ENCODE peak calls at places on chromosomes 11 and 22, in four cellular contexts. One of them, this sample, is unnamed.

GRCh38 chr11:66337103-66337899 is 1.1 kb upstream of the RIN1 start:
- DNase-seq in K562: no peak
- DNase-seq in HFFc6: peak
- DNase-seq in stimulated activated CD4-positive, alpha-beta T cell treated with anti-CD3 and anti-CD28 coated beads, Interleukin-4, amount 100 ng/mL, for 4 hours: no peak
- DNase-seq in this sample: no peak

GRCh38 chr11:126152152-126152551 is 59.3 kb downstream of the RPUSD4 start:
- DNase-seq in HFFc6: no peak
- DNase-seq in stimulated activated CD4-positive, alpha-beta T cell treated with anti-CD3 and anti-CD28 coated beads, Interleukin-4, amount 100 ng/mL, for 4 hours: no peak
- DNase-seq in K562: no peak
- DNase-seq in this sample: no peak

GRCh38 chr11:9214765-9215164 is 50.4 kb downstream of the DENND5A start:
- DNase-seq in K562: peak
- DNase-seq in HFFc6: peak
- DNase-seq in stimulated activated CD4-positive, alpha-beta T cell treated with anti-CD3 and anti-CD28 coated beads, Interleukin-4, amount 100 ng/mL, for 4 hours: no peak
- DNase-seq in this sample: no peak

GRCh38 chr11:10317281-10317755 is 12.4 kb downstream of the ADM start:
- DNase-seq in K562: no peak
- DNase-seq in stimulated activated CD4-positive, alpha-beta T cell treated with anti-CD3 and anti-CD28 coated beads, Interleukin-4, amount 100 ng/mL, for 4 hours: no peak
- DNase-seq in HFFc6: no peak
- DNase-seq in this sample: no peak

GRCh38 chr11:64331569-64332371 is 8.2 kb upstream of the CCDC88B start:
- DNase-seq in stimulated activated CD4-positive, alpha-beta T cell treated with anti-CD3 and anti-CD28 coated beads, Interleukin-4, amount 100 ng/mL, for 4 hours: peak
- DNase-seq in K562: peak
- DNase-seq in HFFc6: peak
- DNase-seq in this sample: peak

GRCh38 chr22:50474711-50475651 is at the start of gene SBF1:
- DNase-seq in HFFc6: peak
- DNase-seq in K562: peak
- DNase-seq in stimulated activated CD4-positive, alpha-beta T cell treated with anti-CD3 and anti-CD28 coated beads, Interleukin-4, amount 100 ng/mL, for 4 hours: peak
- DNase-seq in this sample: peak

GRCh38 chr11:9069256-9069655 is 22.1 kb downstream of the SCUBE2 start:
- DNase-seq in HFFc6: no peak
- DNase-seq in K562: no peak
- DNase-seq in stimulated activated CD4-positive, alpha-beta T cell treated with anti-CD3 and anti-CD28 coated beads, Interleukin-4, amount 100 ng/mL, for 4 hours: no peak
- DNase-seq in this sample: no peak

GRCh38 chr11:579830-580601 is 3.7 kb downstream of the PHRF1 start:
- DNase-seq in stimulated activated CD4-positive, alpha-beta T cell treated with anti-CD3 and anti-CD28 coated beads, Interleukin-4, amount 100 ng/mL, for 4 hours: no peak
- DNase-seq in HFFc6: no peak
- DNase-seq in K562: no peak
- DNase-seq in this sample: no peak

GRCh38 chr11:70788247-70789022 is 390.1 kb downstream of the CTTN start:
- DNase-seq in stimulated activated CD4-positive, alpha-beta T cell treated with anti-CD3 and anti-CD28 coated beads, Interleukin-4, amount 100 ng/mL, for 4 hours: no peak
- DNase-seq in K562: peak
- DNase-seq in HFFc6: peak
- DNase-seq in this sample: no peak

GRCh38 chr22:36339171-36340065 is 48.3 kb downstream of the MYH9 start:
- DNase-seq in HFFc6: peak
- DNase-seq in stimulated activated CD4-positive, alpha-beta T cell treated with anti-CD3 and anti-CD28 coated beads, Interleukin-4, amount 100 ng/mL, for 4 hours: no peak
- DNase-seq in K562: no peak
- DNase-seq in this sample: no peak

GRCh38 chr11:75969626-75970308 is 154.8 kb downstream of the UVRAG start:
- DNase-seq in stimulated activated CD4-positive, alpha-beta T cell treated with anti-CD3 and anti-CD28 coated beads, Interleukin-4, amount 100 ng/mL, for 4 hours: no peak
- DNase-seq in HFFc6: peak
- DNase-seq in K562: no peak
- DNase-seq in this sample: no peak

GRCh38 chr11:28107331-28107725 is 628 bp downstream of the KIF18A start:
- DNase-seq in stimulated activated CD4-positive, alpha-beta T cell treated with anti-CD3 and anti-CD28 coated beads, Interleukin-4, amount 100 ng/mL, for 4 hours: no peak
- DNase-seq in HFFc6: no peak
- DNase-seq in K562: peak
- DNase-seq in this sample: peak

GRCh38 chr22:49300241-49300640 is 527.4 kb downstream of the BRD1 start:
- DNase-seq in K562: no peak
- DNase-seq in stimulated activated CD4-positive, alpha-beta T cell treated with anti-CD3 and anti-CD28 coated beads, Interleukin-4, amount 100 ng/mL, for 4 hours: no peak
- DNase-seq in HFFc6: no peak
- DNase-seq in this sample: no peak

GRCh38 chr22:40407021-40407761 is 36.8 kb downstream of the SGSM3 start:
- DNase-seq in K562: no peak
- DNase-seq in stimulated activated CD4-positive, alpha-beta T cell treated with anti-CD3 and anti-CD28 coated beads, Interleukin-4, amount 100 ng/mL, for 4 hours: no peak
- DNase-seq in HFFc6: no peak
- DNase-seq in this sample: no peak

GRCh38 chr11:3191586-3192324 is 26.6 kb upstream of the OSBPL5 start:
- DNase-seq in stimulated activated CD4-positive, alpha-beta T cell treated with anti-CD3 and anti-CD28 coated beads, Interleukin-4, amount 100 ng/mL, for 4 hours: no peak
- DNase-seq in K562: no peak
- DNase-seq in HFFc6: no peak
- DNase-seq in this sample: no peak

GRCh38 chr11:30346068-30346688 is 23.3 kb downstream of the ARL14EP start:
- DNase-seq in HFFc6: peak
- DNase-seq in stimulated activated CD4-positive, alpha-beta T cell treated with anti-CD3 and anti-CD28 coated beads, Interleukin-4, amount 100 ng/mL, for 4 hours: no peak
- DNase-seq in K562: peak
- DNase-seq in this sample: peak

GRCh38 chr11:126354631-126355323 is 709 bp upstream of the ST3GAL4 start:
- DNase-seq in stimulated activated CD4-positive, alpha-beta T cell treated with anti-CD3 and anti-CD28 coated beads, Interleukin-4, amount 100 ng/mL, for 4 hours: no peak
- DNase-seq in HFFc6: no peak
- DNase-seq in K562: peak
- DNase-seq in this sample: no peak

GRCh38 chr11:32437406-32438345 is 2.3 kb upstream of the WT1 start:
- DNase-seq in HFFc6: no peak
- DNase-seq in K562: no peak
- DNase-seq in stimulated activated CD4-positive, alpha-beta T cell treated with anti-CD3 and anti-CD28 coated beads, Interleukin-4, amount 100 ng/mL, for 4 hours: no peak
- DNase-seq in this sample: no peak

GRCh38 chr11:74522776-74523175 is 29.3 kb upstream of the LIPT2 start:
- DNase-seq in K562: no peak
- DNase-seq in HFFc6: no peak
- DNase-seq in stimulated activated CD4-positive, alpha-beta T cell treated with anti-CD3 and anti-CD28 coated beads, Interleukin-4, amount 100 ng/mL, for 4 hours: no peak
- DNase-seq in this sample: no peak

GRCh38 chr11:19597194-19597593 is 115.4 kb upstream of the NAV2 start:
- DNase-seq in HFFc6: peak
- DNase-seq in stimulated activated CD4-positive, alpha-beta T cell treated with anti-CD3 and anti-CD28 coated beads, Interleukin-4, amount 100 ng/mL, for 4 hours: no peak
- DNase-seq in K562: no peak
- DNase-seq in this sample: no peak

GRCh38 chr11:119166368-119167076 is 2.0 kb upstream of the NLRX1 start:
- DNase-seq in HFFc6: peak
- DNase-seq in stimulated activated CD4-positive, alpha-beta T cell treated with anti-CD3 and anti-CD28 coated beads, Interleukin-4, amount 100 ng/mL, for 4 hours: no peak
- DNase-seq in K562: no peak
- DNase-seq in this sample: no peak

GRCh38 chr11:57303280-57303989 is 21.3 kb downstream of the TNKS1BP1 start:
- DNase-seq in K562: no peak
- DNase-seq in stimulated activated CD4-positive, alpha-beta T cell treated with anti-CD3 and anti-CD28 coated beads, Interleukin-4, amount 100 ng/mL, for 4 hours: no peak
- DNase-seq in HFFc6: no peak
- DNase-seq in this sample: peak